ENCODE peak calls at places on chromosome 3, in nine cellular contexts. Z, Y, X, M, K, B, C, V and L are unnamed samples.

GRCh38 chr3:117531078-117531477 is 821.5 kb downstream of the TUSC7 start:
- DNase-seq in M (no peak), V (no peak), C (no peak), X (no peak), Y (no peak), B (no peak), Z (no peak), K (no peak), L (no peak)

GRCh38 chr3:3800685-3801509 is 1.7 kb downstream of the LRRN1 start:
- DNase-seq in K (no peak), Z (peak; percentile 21), Y (peak; percentile 52), M (peak; percentile 68), C (no peak), X (no peak), V (no peak), B (no peak), L (peak; percentile 48)

GRCh38 chr3:177646749-177647148 is 449.5 kb upstream of the TBL1XR1 start:
- DNase-seq in C (no peak), V (no peak), X (no peak), Y (no peak), M (no peak), K (no peak), Z (no peak), B (no peak), L (no peak)

GRCh38 chr3:181457190-181457589 is 254.5 kb upstream of the SOX2 start:
- DNase-seq in V (peak; percentile 14), M (peak; percentile 4), C (no peak), K (no peak), X (no peak), Z (no peak), B (no peak), Y (no peak), L (peak; percentile 90)

GRCh38 chr3:187698499-187699399 is 3.6 kb downstream of the RTP2 start:
- DNase-seq in Z (no peak), M (no peak), V (no peak), C (no peak), K (no peak), X (no peak), Y (no peak), B (no peak), L (no peak)

GRCh38 chr3:141436180-141436579 is 50.6 kb upstream of the RASA2 start:
- DNase-seq in X (no peak), B (no peak), V (no peak), K (peak; percentile 51), Z (no peak), M (peak; percentile 60), Y (no peak), C (no peak), L (no peak)

GRCh38 chr3:45216210-45216609 is 9.9 kb downstream of the TMEM158 start:
- DNase-seq in B (no peak), C (no peak), V (no peak), X (no peak), M (no peak), K (no peak), Y (no peak), Z (no peak), L (no peak)

GRCh38 chr3:71753716-71754609 is at the start of gene GPR27:
- DNase-seq in M (peak; percentile 36), B (no peak), Z (no peak), C (no peak), Y (peak; percentile 24), K (no peak), V (no peak), X (no peak), L (peak; percentile 34)

GRCh38 chr3:193917096-193917495 is 218.9 kb upstream of the HES1 start:
- DNase-seq in C (no peak), Z (no peak), Y (no peak), V (no peak), M (no peak), B (no peak), X (no peak), K (no peak), L (no peak)

GRCh38 chr3:9794400-9794799 is 1.5 kb downstream of the ARPC4 start:
- DNase-seq in M (no peak), V (no peak), X (no peak), B (no peak), C (no peak), Y (no peak), K (no peak), Z (no peak), L (no peak)
- TF ChIP-seq POLR2A in M (no peak), V (no peak), X (no peak), B (no peak), C (no peak), Y (no peak), K (peak; percentile 15), Z (no peak), L (no peak)

GRCh38 chr3:58471025-58471887 is 20.6 kb upstream of the KCTD6 start:
- DNase-seq in Z (peak; percentile 82), V (peak; percentile 54), M (peak; percentile 65), X (peak; percentile 95), B (no peak), C (no peak), Y (no peak), K (peak; percentile 53), L (no peak)
- H3K4me3 ChIP-seq in Z (no peak overlapping the region), V (no peak overlapping the region), M (no peak overlapping the region), X (peak overlapping the region; percentile 58), B (no peak overlapping the region), C (no peak overlapping the region), Y (no peak overlapping the region), K (no peak overlapping the region), L (no peak overlapping the region)

GRCh38 chr3:168475730-168476129 is 380.0 kb upstream of the GOLIM4 start:
- DNase-seq in V (no peak), B (no peak), Z (no peak), X (no peak), M (no peak), K (no peak), Y (no peak), C (no peak), L (no peak)
- TF ChIP-seq POLR2A in V (no peak), B (no peak), Z (no peak), X (no peak), M (no peak), K (no peak), Y (no peak), C (no peak), L (no peak)

DNA sequence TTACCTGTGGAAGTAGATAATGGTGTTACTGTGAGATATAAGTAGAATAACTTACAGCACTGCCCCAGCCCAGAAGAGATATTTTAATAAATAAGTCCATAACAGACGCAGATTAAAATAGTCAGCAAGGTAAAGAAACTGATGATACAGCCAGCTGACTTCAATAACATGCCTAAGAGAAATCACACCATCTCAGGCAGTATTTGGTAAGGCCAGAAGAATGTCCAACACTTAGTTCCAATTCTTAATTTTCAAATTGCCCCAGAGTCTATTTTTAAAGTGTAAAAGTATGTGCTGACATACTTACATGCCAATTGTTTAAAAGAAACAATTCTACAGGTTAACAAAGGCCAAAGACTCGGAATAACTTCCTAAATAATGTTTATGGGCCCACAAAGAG is 1.6 kb downstream of the GNB4 start:
- DNase-seq in X (no peak), V (no peak), K (no peak), C (no peak), B (no peak), Z (no peak), M (no peak), Y (no peak), L (no peak)
- H3K4me3 ChIP-seq in X (no peak overlapping the region), V (no peak overlapping the region), K (peak overlapping the region; percentile 77), C (peak overlapping the region; percentile 87), B (peak overlapping the region; percentile 95), Z (no peak overlapping the region), M (no peak overlapping the region), Y (peak overlapping the region; percentile 58), L (peak overlapping the region; percentile 76)

GRCh38 chr3:115494826-115495225 is 128.5 kb upstream of the GAP43 start:
- DNase-seq in K (no peak), Z (no peak), C (no peak), Y (no peak), X (no peak), V (no peak), M (no peak), B (no peak), L (no peak)

GRCh38 chr3:115498421-115498820 is 124.9 kb upstream of the GAP43 start:
- DNase-seq in C (no peak), K (no peak), X (no peak), B (no peak), V (no peak), Y (no peak), M (no peak), Z (no peak), L (no peak)

GRCh38 chr3:115503386-115503785 is 119.9 kb upstream of the GAP43 start:
- DNase-seq in Z (no peak), C (no peak), X (no peak), V (no peak), K (no peak), M (no peak), Y (no peak), B (no peak), L (no peak)

GRCh38 chr3:115498898-115499297 is 124.4 kb upstream of the GAP43 start:
- DNase-seq in Y (no peak), C (no peak), V (no peak), B (no peak), K (no peak), Z (no peak), M (peak; percentile 35), X (no peak), L (peak; percentile 76)

GRCh38 chr3:115500795-115501194 is 122.5 kb upstream of the GAP43 start:
- DNase-seq in Y (no peak), Z (no peak), M (no peak), B (no peak), X (no peak), V (no peak), K (no peak), C (no peak), L (no peak)
- TF ChIP-seq POLR2A in Y (no peak), Z (no peak), M (no peak), B (no peak), X (no peak), V (no peak), K (no peak), C (no peak), L (no peak)